ENCODE peak calls at places on chromosomes 11 and 22, in five cellular contexts. M, W, S, Q and V are unnamed samples.

GRCh38 chr11:70428701-70429427 is 30.5 kb downstream of the CTTN start:
- DNase-seq in M (no peak), W (no peak), S (no peak), Q (no peak), V (no peak)

GRCh38 chr11:119473901-119474681 is 51.1 kb upstream of the THY1 start:
- DNase-seq in M (no peak), W (peak), S (no peak), Q (no peak), V (no peak)

GRCh38 chr11:57324154-57324885 is 432 bp downstream of the TNKS1BP1 start:
- DNase-seq in M (no peak), W (peak), S (peak), Q (peak), V (peak)

GRCh38 chr11:36014906-36015305 is 71.0 kb downstream of the LDLRAD3 start:
- DNase-seq in M (no peak), W (no peak), S (no peak), Q (no peak), V (no peak)

GRCh38 chr11:85941380-85941973 is 86.3 kb downstream of the CCDC83 start:
- DNase-seq in M (no peak), W (peak), S (peak), Q (peak), V (peak)

GRCh38 chr11:118236170-118236569 is 11.4 kb upstream of the JAML start:
- DNase-seq in M (no peak), W (no peak), S (no peak), Q (no peak), V (no peak)

GRCh38 chr11:272931-273198 is 5.3 kb upstream of the NLRP6 start:
- DNase-seq in M (no peak), W (no peak), S (no peak), Q (no peak), V (no peak)

GRCh38 chr11:27485930-27486773 is 13.6 kb upstream of the LGR4 start:
- DNase-seq in M (peak), W (no peak), S (peak), Q (no peak), V (peak)

GRCh38 chr11:92130432-92130831 is 94.2 kb upstream of the FAT3 start:
- DNase-seq in M (no peak), W (no peak), S (peak), Q (no peak), V (no peak)

GRCh38 chr11:128379587-128380279 is 207.6 kb downstream of the ETS1 start:
- DNase-seq in M (peak), W (no peak), S (no peak), Q (no peak), V (no peak)

GRCh38 chr22:37559901-37560681 is at the start of gene CDC42EP1:
- DNase-seq in M (no peak), W (peak), S (peak), Q (peak), V (no peak)

GRCh38 chr11:2186669-2187266 is 15.2 kb upstream of the TH start:
- DNase-seq in M (peak), W (peak), S (no peak), Q (peak), V (no peak)

GRCh38 chr11:7451952-7452507 is 33.3 kb upstream of the OLFML1 start:
- DNase-seq in M (no peak), W (no peak), S (no peak), Q (no peak), V (no peak)

GRCh38 chr11:60924110-60924905 is at the start of gene TMEM132A:
- DNase-seq in M (peak), W (peak), S (peak), Q (peak), V (peak)

GRCh38 chr22:50481440-50482106 is at the start of gene ADM2:
- DNase-seq in M (peak), W (peak), S (no peak), Q (peak), V (peak)

GRCh38 chr11:91795139-91795887 is 429.3 kb upstream of the FAT3 start:
- DNase-seq in M (no peak), W (no peak), S (no peak), Q (no peak), V (no peak)

GRCh38 chr11:89437317-89437716 is 53.9 kb downstream of the NOX4 start:
- DNase-seq in M (no peak), W (no peak), S (no peak), Q (no peak), V (no peak)
- TF ChIP-seq CTCF in M (no peak), W (peak), S (peak), Q (no peak), V (no peak)

GRCh38 chr11:24819863-24820434 is 323.1 kb downstream of the LUZP2 start:
- DNase-seq in M (no peak), W (no peak), S (no peak), Q (no peak), V (no peak)
- TF ChIP-seq CTCF in M (no peak), W (no peak), S (no peak), Q (no peak), V (no peak)

DNA sequence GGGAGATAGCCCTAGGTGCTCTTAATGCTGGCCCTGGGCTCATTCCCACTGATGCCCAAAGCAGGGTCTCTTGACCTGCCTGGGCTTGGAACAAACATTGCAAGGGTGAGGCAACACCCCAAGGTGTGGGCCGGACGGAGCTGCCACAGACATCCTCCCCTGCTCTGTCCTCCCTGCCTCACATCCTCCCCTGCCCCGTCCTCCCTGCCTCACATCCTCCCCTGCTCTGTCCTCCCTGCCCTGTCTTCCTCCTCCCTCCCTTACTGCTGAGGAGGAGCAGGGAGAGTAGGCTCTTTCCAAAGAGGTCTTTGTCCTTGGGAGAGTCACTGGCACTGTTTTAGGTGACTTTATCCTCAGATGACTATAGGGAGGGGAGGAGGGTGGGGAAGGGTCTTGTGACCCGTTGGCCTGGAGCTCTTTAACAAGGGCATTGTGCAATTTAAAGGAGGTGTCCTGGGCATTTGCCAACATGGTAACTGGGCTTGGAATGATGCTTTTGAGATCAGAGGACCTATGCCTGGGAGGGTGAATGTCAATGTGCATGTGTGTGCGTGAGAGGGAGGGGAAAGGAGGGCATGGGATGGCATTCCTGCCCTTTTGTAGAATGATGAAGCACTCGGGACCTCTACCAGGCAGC is 679 bp downstream of the FAM180B start:
- DNase-seq in M (no peak), W (no peak), S (no peak), Q (no peak), V (no peak)
- TF ChIP-seq CTCF in M (no peak), W (no peak), S (no peak), Q (no peak), V (no peak)

GRCh38 chr22:45206233-45206632 is 34.5 kb downstream of the KIAA0930 start:
- DNase-seq in M (no peak), W (no peak), S (no peak), Q (no peak), V (no peak)
- TF ChIP-seq CTCF in M (no peak), W (no peak), S (no peak), Q (no peak), V (no peak)

GRCh38 chr11:87743002-87743401 is 432.2 kb downstream of the RAB38 start:
- DNase-seq in M (no peak), W (no peak), S (no peak), Q (no peak), V (no peak)
- TF ChIP-seq CTCF in M (no peak), W (no peak), S (no peak), Q (no peak), V (peak)

DNA sequence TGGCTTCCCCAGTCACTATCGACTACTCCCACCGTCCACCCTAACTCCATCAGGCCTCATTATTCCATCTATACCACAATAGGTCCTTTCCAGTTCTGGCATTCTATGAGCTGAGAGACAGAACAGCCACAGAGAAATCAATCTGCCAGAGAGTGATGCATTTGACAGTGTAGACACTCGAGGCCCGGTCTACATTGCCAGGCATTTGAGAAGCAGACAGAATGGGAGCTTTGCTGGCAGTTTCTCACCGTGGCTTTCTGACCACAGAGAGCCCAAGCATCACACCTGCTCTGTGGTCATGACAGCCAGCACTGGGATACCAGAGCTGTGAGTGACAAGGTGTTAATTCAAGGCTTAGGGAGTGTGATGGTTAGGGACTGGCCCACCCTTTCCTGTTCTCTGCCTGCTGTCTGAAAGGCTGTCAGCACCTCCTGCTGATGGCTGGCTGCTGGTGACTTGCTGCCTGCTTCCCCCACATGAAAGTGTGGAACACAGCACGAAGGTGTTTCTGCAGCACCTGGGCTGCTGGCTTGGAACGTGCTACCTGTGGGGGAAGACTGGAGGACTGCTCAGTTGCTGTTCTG is 137.8 kb downstream of the KIRREL3 start:
- DNase-seq in M (no peak), W (peak), S (no peak), Q (no peak), V (no peak)
- TF ChIP-seq CTCF in M (no peak), W (peak), S (no peak), Q (no peak), V (no peak)

DNA sequence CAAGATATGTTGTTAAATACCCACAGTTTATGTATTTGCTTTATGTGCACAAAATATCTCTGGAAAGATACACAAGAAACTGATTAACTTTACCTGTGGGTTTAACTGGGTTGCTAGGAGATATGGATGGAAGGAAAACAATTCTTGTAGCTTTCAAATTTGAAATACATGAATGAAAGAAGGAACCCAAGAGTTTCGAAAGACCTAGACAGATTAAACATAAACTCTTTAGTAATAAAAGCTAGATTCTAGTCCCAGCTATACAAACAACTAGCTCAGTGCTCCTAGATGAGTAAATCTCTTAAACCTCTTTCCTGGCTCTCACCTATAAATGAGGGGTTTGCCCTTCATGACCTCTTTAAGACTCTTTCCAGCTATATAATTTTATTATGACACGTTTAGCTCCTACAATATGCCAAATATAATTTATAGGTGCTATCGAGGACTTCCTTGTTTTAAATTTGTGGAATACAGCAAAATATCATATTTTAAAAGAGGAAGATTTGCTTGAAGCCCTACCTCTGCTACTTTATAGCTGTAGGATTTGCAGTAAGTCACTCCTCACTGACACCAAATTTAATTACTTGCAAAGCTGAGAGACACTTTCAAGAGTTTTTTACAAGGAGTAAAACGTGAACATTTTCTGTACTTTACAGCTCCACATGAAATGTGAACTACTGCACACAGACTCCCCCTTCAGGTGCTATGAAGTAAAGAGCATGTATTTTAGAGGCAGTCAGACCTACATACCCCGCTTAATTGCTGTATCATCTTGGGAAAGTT is 50.7 kb downstream of the RRAS2 start:
- DNase-seq in M (no peak), W (no peak), S (peak), Q (no peak), V (no peak)
- TF ChIP-seq CTCF in M (peak), W (no peak), S (peak), Q (peak), V (peak)

GRCh38 chr22:44070029-44070428 is 45.9 kb downstream of the PARVB start:
- DNase-seq in M (no peak), W (no peak), S (no peak), Q (no peak), V (no peak)

GRCh38 chr22:44063462-44064371 is 39.6 kb downstream of the PARVB start:
- DNase-seq in M (no peak), W (no peak), S (no peak), Q (no peak), V (no peak)

GRCh38 chr22:44067901-44068300 is 43.8 kb downstream of the PARVB start:
- DNase-seq in M (no peak), W (no peak), S (no peak), Q (no peak), V (no peak)

GRCh38 chr22:44068422-44069191 is 44.5 kb downstream of the PARVB start:
- DNase-seq in M (no peak), W (no peak), S (no peak), Q (no peak), V (peak)

DNA sequence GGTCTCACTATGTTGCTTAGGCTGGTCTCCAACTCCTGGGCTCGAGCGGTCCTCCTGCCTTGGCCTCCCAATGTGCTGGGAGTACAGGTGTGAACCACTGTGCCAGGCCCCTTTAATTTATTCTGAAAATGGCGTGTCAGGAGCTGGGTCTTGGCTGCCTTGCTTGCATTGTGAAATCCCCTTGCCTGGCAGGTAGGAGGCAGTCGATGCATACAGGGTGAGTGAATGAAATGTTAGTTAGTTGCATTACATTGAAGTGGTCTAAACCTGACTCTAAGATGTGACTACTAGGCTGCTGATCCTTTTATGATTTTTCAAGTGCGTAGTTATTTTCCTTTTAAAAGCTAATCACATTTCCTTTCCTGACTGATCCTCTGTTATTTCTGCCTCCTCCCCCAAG is 42.9 kb downstream of the PARVB start:
- DNase-seq in M (no peak), W (no peak), S (no peak), Q (no peak), V (no peak)
- TF ChIP-seq CTCF in M (no peak), W (peak), S (no peak), Q (no peak), V (no peak)

GRCh38 chr11:19677380-19678080 is 35.1 kb upstream of the NAV2 start:
- DNase-seq in M (no peak), W (no peak), S (no peak), Q (no peak), V (no peak)

GRCh38 chr11:19680824-19681368 is 31.7 kb upstream of the NAV2 start:
- DNase-seq in M (no peak), W (no peak), S (peak), Q (no peak), V (no peak)

GRCh38 chr11:19676508-19677379 is 35.9 kb upstream of the NAV2 start:
- DNase-seq in M (no peak), W (no peak), S (no peak), Q (no peak), V (no peak)

GRCh38 chr11:19683141-19683805 is 29.4 kb upstream of the NAV2 start:
- DNase-seq in M (no peak), W (no peak), S (no peak), Q (no peak), V (no peak)

DNA sequence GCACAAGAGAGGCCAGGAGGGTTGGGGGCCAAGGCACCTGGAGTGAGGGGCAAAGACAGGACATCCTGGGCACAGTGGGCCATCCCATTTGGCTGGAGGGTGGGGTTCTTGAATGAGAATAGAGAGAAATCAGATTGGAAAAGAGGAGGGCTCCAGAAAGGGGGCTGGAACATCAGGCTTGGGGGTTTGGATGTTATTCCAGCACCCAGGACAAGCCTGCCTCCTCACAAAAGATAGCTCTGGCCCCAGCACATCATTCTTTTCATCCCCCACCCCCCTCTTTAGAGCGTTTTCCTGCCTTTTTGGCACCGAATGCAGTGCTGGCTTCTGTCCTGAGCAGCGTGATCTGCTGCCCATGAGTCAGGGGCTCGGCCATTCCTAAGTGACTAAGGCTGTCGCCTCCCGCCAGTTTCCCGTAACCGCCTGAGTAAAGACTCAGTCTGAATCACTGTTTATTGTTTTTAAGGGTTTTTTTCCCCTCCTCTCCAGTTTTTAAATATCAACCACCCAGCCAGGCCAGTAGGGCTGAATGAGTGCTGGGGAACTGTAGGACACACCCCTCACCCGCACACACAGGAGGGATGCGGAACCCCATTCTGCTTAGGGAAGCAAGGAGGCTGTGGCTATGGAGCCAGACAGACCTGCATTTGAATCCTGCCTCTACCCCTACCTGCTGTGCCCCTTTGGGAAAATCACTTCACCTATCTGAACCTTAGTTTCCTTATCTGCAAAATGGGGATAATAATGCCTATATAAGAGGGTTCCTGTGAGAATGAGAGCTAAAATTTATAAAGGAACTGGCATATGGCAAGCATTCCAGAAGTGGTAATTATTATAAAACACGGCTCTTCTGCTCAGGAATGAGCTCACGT is 32.4 kb upstream of the NAV2 start:
- DNase-seq in M (no peak), W (peak), S (peak), Q (peak), V (no peak)
- TF ChIP-seq CTCF in M (no peak), W (no peak), S (peak), Q (no peak), V (no peak)

GRCh38 chr22:31199187-31199586 is 12.9 kb upstream of the LIMK2 start:
- DNase-seq in M (no peak), W (no peak), S (no peak), Q (no peak), V (no peak)
- TF ChIP-seq CTCF in M (no peak), W (no peak), S (no peak), Q (no peak), V (no peak)